ENCODE peak calls at places on chromosome 16, in seven cellular contexts. One of them, this sample, is unnamed.
A peak's percentile ranks its signal among the peaks of the same experiment; 100 is the strongest.

GRCh38 chr16:81730090-81731051 is 48.7 kb upstream of the PLCG2 start:
- DNase-seq in dorsolateral prefrontal cortex: peak; percentile 73
- DNase-seq in astrocyte of the cerebellum: peak; percentile 54
- DNase-seq in cardiac fibroblast: peak; percentile 86
- DNase-seq in hepatocyte: peak; percentile 90
- DNase-seq in A673: peak; percentile 91
- DNase-seq in H9: peak; percentile 100
- DNase-seq in this sample: peak; percentile 96

GRCh38 chr16:64206877-64207276 is 915.0 kb downstream of the CDH11 start:
- DNase-seq in H9: no peak
- DNase-seq in A673: peak; percentile 78
- DNase-seq in hepatocyte: no peak
- DNase-seq in astrocyte of the cerebellum: no peak
- DNase-seq in dorsolateral prefrontal cortex: no peak
- DNase-seq in cardiac fibroblast: peak; percentile 10
- DNase-seq in this sample: peak; percentile 21

GRCh38 chr16:89361756-89362155 is 128.6 kb downstream of the ANKRD11 start:
- DNase-seq in A673: no peak
- DNase-seq in H9: no peak
- DNase-seq in astrocyte of the cerebellum: no peak
- DNase-seq in cardiac fibroblast: no peak
- DNase-seq in dorsolateral prefrontal cortex: no peak
- DNase-seq in hepatocyte: no peak
- DNase-seq in this sample: no peak

GRCh38 chr16:56362057-56362655 is 63.2 kb downstream of the AMFR start:
- DNase-seq in A673: no peak
- DNase-seq in cardiac fibroblast: no peak
- DNase-seq in dorsolateral prefrontal cortex: no peak
- DNase-seq in H9: no peak
- DNase-seq in astrocyte of the cerebellum: no peak
- DNase-seq in hepatocyte: no peak
- DNase-seq in this sample: no peak

GRCh38 chr16:4089251-4089810 is 26.9 kb downstream of the ADCY9 start:
- DNase-seq in hepatocyte: no peak
- DNase-seq in astrocyte of the cerebellum: no peak
- DNase-seq in cardiac fibroblast: no peak
- DNase-seq in H9: no peak
- DNase-seq in A673: no peak
- DNase-seq in dorsolateral prefrontal cortex: no peak
- DNase-seq in this sample: no peak

GRCh38 chr16:4021070-4021779 is 95.0 kb downstream of the ADCY9 start:
- DNase-seq in hepatocyte: peak; percentile 63
- DNase-seq in A673: no peak
- DNase-seq in astrocyte of the cerebellum: no peak
- DNase-seq in dorsolateral prefrontal cortex: no peak
- DNase-seq in cardiac fibroblast: no peak
- DNase-seq in H9: no peak
- DNase-seq in this sample: no peak

GRCh38 chr16:75219838-75220237 is 1.1 kb downstream of the CTRB1 start:
- DNase-seq in hepatocyte: no peak
- DNase-seq in astrocyte of the cerebellum: no peak
- DNase-seq in A673: no peak
- DNase-seq in H9: no peak
- DNase-seq in dorsolateral prefrontal cortex: no peak
- DNase-seq in cardiac fibroblast: no peak
- DNase-seq in this sample: no peak

GRCh38 chr16:19291459-19291858 is 5.9 kb downstream of the CLEC19A start:
- DNase-seq in hepatocyte: peak; percentile 45
- DNase-seq in H9: peak; percentile 57
- DNase-seq in dorsolateral prefrontal cortex: peak; percentile 60
- DNase-seq in astrocyte of the cerebellum: no peak
- DNase-seq in cardiac fibroblast: peak; percentile 2
- DNase-seq in A673: peak; percentile 19
- DNase-seq in this sample: peak; percentile 96

GRCh38 chr16:88078111-88078775 is 127.0 kb downstream of the BANP start:
- DNase-seq in hepatocyte: no peak
- DNase-seq in dorsolateral prefrontal cortex: peak; percentile 44
- DNase-seq in cardiac fibroblast: no peak
- DNase-seq in A673: no peak
- DNase-seq in H9: no peak
- DNase-seq in astrocyte of the cerebellum: no peak
- DNase-seq in this sample: no peak

GRCh38 chr16:56603589-56603988 is 4.8 kb upstream of the MT2A start:
- DNase-seq in A673: peak; percentile 59
- DNase-seq in astrocyte of the cerebellum: no peak
- DNase-seq in hepatocyte: peak; percentile 48
- DNase-seq in cardiac fibroblast: peak; percentile 50
- DNase-seq in dorsolateral prefrontal cortex: peak; percentile 58
- DNase-seq in H9: peak; percentile 74
- DNase-seq in this sample: peak; percentile 54

GRCh38 chr16:88442435-88442810 is 10.7 kb upstream of the ZFPM1 start:
- DNase-seq in H9: no peak
- DNase-seq in hepatocyte: no peak
- DNase-seq in cardiac fibroblast: no peak
- DNase-seq in dorsolateral prefrontal cortex: no peak
- DNase-seq in astrocyte of the cerebellum: no peak
- DNase-seq in A673: no peak
- DNase-seq in this sample: no peak

GRCh38 chr16:12498077-12498476 is 305.6 kb downstream of the CPPED1 start:
- DNase-seq in dorsolateral prefrontal cortex: no peak
- DNase-seq in cardiac fibroblast: no peak
- DNase-seq in hepatocyte: no peak
- DNase-seq in H9: no peak
- DNase-seq in astrocyte of the cerebellum: no peak
- DNase-seq in A673: no peak
- DNase-seq in this sample: no peak

GRCh38 chr16:64910351-64910750 is 211.5 kb downstream of the CDH11 start:
- DNase-seq in H9: peak; percentile 30
- DNase-seq in dorsolateral prefrontal cortex: peak; percentile 33
- DNase-seq in hepatocyte: peak; percentile 46
- DNase-seq in astrocyte of the cerebellum: peak; percentile 22
- DNase-seq in A673: peak; percentile 88
- DNase-seq in cardiac fibroblast: peak; percentile 90
- DNase-seq in this sample: peak; percentile 10

GRCh38 chr16:69611103-69611640 is 45.4 kb downstream of the NFAT5 start:
- DNase-seq in A673: no peak
- DNase-seq in cardiac fibroblast: no peak
- DNase-seq in hepatocyte: no peak
- DNase-seq in dorsolateral prefrontal cortex: no peak
- DNase-seq in astrocyte of the cerebellum: no peak
- DNase-seq in H9: no peak
- DNase-seq in this sample: no peak

GRCh38 chr16:56807011-56807675 is 57.9 kb upstream of the SLC12A3 start:
- DNase-seq in A673: no peak
- DNase-seq in cardiac fibroblast: peak; percentile 47
- DNase-seq in astrocyte of the cerebellum: no peak
- DNase-seq in hepatocyte: no peak
- DNase-seq in dorsolateral prefrontal cortex: no peak
- DNase-seq in H9: no peak
- DNase-seq in this sample: no peak

GRCh38 chr16:73000020-73000906 is 47.7 kb downstream of the ZFHX3 start:
- DNase-seq in H9: no peak
- DNase-seq in astrocyte of the cerebellum: no peak
- DNase-seq in A673: peak; percentile 65
- DNase-seq in dorsolateral prefrontal cortex: peak; percentile 57
- DNase-seq in cardiac fibroblast: peak; percentile 50
- DNase-seq in hepatocyte: no peak
- DNase-seq in this sample: no peak

GRCh38 chr16:81284995-81285600 is 29.7 kb upstream of the GAN start:
- DNase-seq in cardiac fibroblast: no peak
- DNase-seq in H9: no peak
- DNase-seq in astrocyte of the cerebellum: no peak
- DNase-seq in A673: no peak
- DNase-seq in hepatocyte: no peak
- DNase-seq in dorsolateral prefrontal cortex: no peak
- DNase-seq in this sample: no peak

GRCh38 chr16:2955779-2956565 is 8.1 kb upstream of the KREMEN2 start:
- DNase-seq in A673: no peak
- DNase-seq in dorsolateral prefrontal cortex: no peak
- DNase-seq in H9: peak; percentile 50
- DNase-seq in astrocyte of the cerebellum: no peak
- DNase-seq in hepatocyte: no peak
- DNase-seq in cardiac fibroblast: no peak
- DNase-seq in this sample: no peak

GRCh38 chr16:50838165-50838564 is 96.3 kb downstream of the CYLD start:
- DNase-seq in hepatocyte: no peak
- DNase-seq in astrocyte of the cerebellum: no peak
- DNase-seq in cardiac fibroblast: peak; percentile 26
- DNase-seq in H9: peak; percentile 8
- DNase-seq in A673: no peak
- DNase-seq in dorsolateral prefrontal cortex: no peak
- DNase-seq in this sample: no peak

GRCh38 chr16:68645494-68646388 is 631 bp downstream of the CDH3 start:
- DNase-seq in dorsolateral prefrontal cortex: no peak
- DNase-seq in hepatocyte: peak; percentile 70
- DNase-seq in cardiac fibroblast: no peak
- DNase-seq in H9: peak; percentile 79
- DNase-seq in A673: no peak
- DNase-seq in astrocyte of the cerebellum: no peak
- DNase-seq in this sample: peak; percentile 86

DNA sequence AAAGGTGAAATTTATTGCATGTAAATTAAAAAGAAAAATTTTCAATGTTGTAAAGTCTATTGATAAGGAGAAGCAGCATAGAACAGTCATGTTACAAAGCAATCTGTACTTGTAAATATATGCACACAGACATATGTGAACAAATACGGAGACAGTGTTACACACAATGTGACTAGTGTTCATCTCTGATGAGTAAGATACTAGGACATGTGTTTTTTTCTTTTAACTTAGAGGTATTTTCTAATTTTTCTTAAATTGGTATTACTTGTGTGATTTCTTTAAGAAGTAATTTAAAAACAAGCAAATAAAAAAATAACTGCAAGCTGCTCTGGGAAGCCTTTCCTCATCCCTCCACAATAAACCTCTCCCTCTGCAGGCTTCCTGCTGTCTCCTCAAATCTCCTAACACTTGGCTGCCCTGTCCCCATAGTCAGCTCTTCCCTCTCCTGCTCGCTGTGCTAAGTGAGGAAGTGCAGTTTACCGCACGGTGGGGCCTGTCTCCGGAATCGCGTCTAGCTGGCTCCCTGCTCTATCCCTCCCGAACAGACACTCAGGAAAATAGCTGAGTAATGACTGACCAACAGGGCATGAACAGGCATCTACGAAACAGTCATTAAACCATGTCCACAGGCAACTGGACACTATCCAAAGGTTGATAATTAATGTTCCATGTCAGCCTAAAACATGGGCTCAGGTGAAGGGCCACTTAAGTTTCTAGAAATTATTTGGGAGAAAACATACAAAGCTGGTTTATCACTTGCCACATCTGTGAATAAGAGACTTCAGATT is 35.9 kb downstream of the CMTM4 start:
- DNase-seq in astrocyte of the cerebellum: peak; percentile 57
- DNase-seq in H9: no peak
- DNase-seq in A673: peak; percentile 67
- DNase-seq in hepatocyte: peak; percentile 84
- DNase-seq in dorsolateral prefrontal cortex: peak; percentile 60
- DNase-seq in cardiac fibroblast: peak; percentile 89
- DNase-seq in this sample: peak; percentile 75
- TF ChIP-seq CTCF in astrocyte of the cerebellum: peak; percentile 46
- TF ChIP-seq CTCF in H9: no peak
- TF ChIP-seq CTCF in A673: peak; percentile 15
- TF ChIP-seq CTCF in hepatocyte: peak; percentile 33
- TF ChIP-seq CTCF in dorsolateral prefrontal cortex: peak; percentile 22
- TF ChIP-seq CTCF in cardiac fibroblast: peak; percentile 45
- TF ChIP-seq CTCF in this sample: peak; percentile 15

DNA sequence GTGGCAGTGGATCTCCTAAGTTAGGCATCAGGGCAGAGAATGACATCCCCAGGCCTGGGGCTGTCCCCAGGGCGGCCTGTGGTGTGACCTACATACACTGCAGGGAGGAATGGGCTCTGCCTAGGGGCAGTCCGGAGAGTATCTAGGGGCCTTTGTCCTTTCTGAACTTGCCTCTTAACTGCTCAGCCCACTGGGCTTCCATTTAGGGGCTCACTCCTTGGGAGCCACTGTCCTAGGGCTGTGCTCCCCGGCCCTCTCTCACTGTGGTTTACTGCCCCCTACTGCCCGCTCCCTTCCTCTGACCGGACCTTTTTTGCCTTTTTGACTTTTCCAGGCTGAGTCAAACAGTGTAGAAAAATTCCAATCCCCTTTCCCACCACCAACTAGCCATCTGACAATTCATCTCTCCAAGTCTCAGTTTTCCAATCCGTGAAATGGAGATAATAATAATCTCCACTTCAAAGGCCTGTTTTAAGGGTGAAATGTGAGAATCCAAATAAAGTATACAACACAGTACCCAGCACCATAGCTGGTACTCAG is 66.8 kb downstream of the DNAH3 start:
- DNase-seq in cardiac fibroblast: peak; percentile 76
- DNase-seq in hepatocyte: peak; percentile 72
- DNase-seq in dorsolateral prefrontal cortex: peak; percentile 57
- DNase-seq in H9: peak; percentile 81
- DNase-seq in astrocyte of the cerebellum: peak; percentile 12
- DNase-seq in A673: peak; percentile 59
- DNase-seq in this sample: peak; percentile 82
- TF ChIP-seq CTCF in cardiac fibroblast: peak; percentile 86
- TF ChIP-seq CTCF in hepatocyte: peak; percentile 70
- TF ChIP-seq CTCF in dorsolateral prefrontal cortex: peak; percentile 66
- TF ChIP-seq CTCF in H9: peak; percentile 92
- TF ChIP-seq CTCF in astrocyte of the cerebellum: peak; percentile 71
- TF ChIP-seq CTCF in A673: peak; percentile 76
- TF ChIP-seq CTCF in this sample: peak; percentile 93

GRCh38 chr16:27869411-27869810 is 194.1 kb downstream of the GSG1L start:
- DNase-seq in astrocyte of the cerebellum: no peak
- DNase-seq in H9: no peak
- DNase-seq in hepatocyte: no peak
- DNase-seq in cardiac fibroblast: no peak
- DNase-seq in A673: no peak
- DNase-seq in dorsolateral prefrontal cortex: no peak
- DNase-seq in this sample: no peak

GRCh38 chr16:27870116-27870798 is 193.3 kb downstream of the GSG1L start:
- DNase-seq in cardiac fibroblast: no peak
- DNase-seq in dorsolateral prefrontal cortex: no peak
- DNase-seq in H9: no peak
- DNase-seq in A673: no peak
- DNase-seq in astrocyte of the cerebellum: no peak
- DNase-seq in hepatocyte: no peak
- DNase-seq in this sample: no peak

GRCh38 chr16:27863377-27863776 is 200.1 kb downstream of the GSG1L start:
- DNase-seq in cardiac fibroblast: no peak
- DNase-seq in H9: no peak
- DNase-seq in astrocyte of the cerebellum: no peak
- DNase-seq in A673: no peak
- DNase-seq in hepatocyte: no peak
- DNase-seq in dorsolateral prefrontal cortex: no peak
- DNase-seq in this sample: no peak

GRCh38 chr16:27862953-27863352 is 200.6 kb downstream of the GSG1L start:
- DNase-seq in H9: no peak
- DNase-seq in astrocyte of the cerebellum: no peak
- DNase-seq in A673: no peak
- DNase-seq in dorsolateral prefrontal cortex: no peak
- DNase-seq in cardiac fibroblast: no peak
- DNase-seq in hepatocyte: no peak
- DNase-seq in this sample: no peak

GRCh38 chr16:27867122-27868110 is 196.1 kb downstream of the GSG1L start:
- DNase-seq in H9: peak; percentile 93
- DNase-seq in cardiac fibroblast: peak; percentile 74
- DNase-seq in A673: peak; percentile 80
- DNase-seq in astrocyte of the cerebellum: peak; percentile 1
- DNase-seq in hepatocyte: peak; percentile 81
- DNase-seq in dorsolateral prefrontal cortex: peak; percentile 49
- DNase-seq in this sample: peak; percentile 88
- TF ChIP-seq CTCF in H9: peak; percentile 86
- TF ChIP-seq CTCF in cardiac fibroblast: peak; percentile 76
- TF ChIP-seq CTCF in A673: peak; percentile 73
- TF ChIP-seq CTCF in astrocyte of the cerebellum: peak; percentile 43
- TF ChIP-seq CTCF in hepatocyte: peak; percentile 53
- TF ChIP-seq CTCF in dorsolateral prefrontal cortex: peak; percentile 30
- TF ChIP-seq CTCF in this sample: peak; percentile 72

GRCh38 chr16:20774703-20775362 is 11.0 kb downstream of the ACSM3 start:
- DNase-seq in dorsolateral prefrontal cortex: no peak
- DNase-seq in hepatocyte: peak; percentile 71
- DNase-seq in cardiac fibroblast: peak; percentile 63
- DNase-seq in astrocyte of the cerebellum: no peak
- DNase-seq in A673: peak; percentile 71
- DNase-seq in H9: peak; percentile 92
- DNase-seq in this sample: peak; percentile 76
- TF ChIP-seq CTCF in dorsolateral prefrontal cortex: no peak
- TF ChIP-seq CTCF in hepatocyte: peak; percentile 50
- TF ChIP-seq CTCF in cardiac fibroblast: peak; percentile 90
- TF ChIP-seq CTCF in astrocyte of the cerebellum: peak; percentile 75
- TF ChIP-seq CTCF in A673: peak; percentile 88
- TF ChIP-seq CTCF in H9: peak; percentile 91
- TF ChIP-seq CTCF in this sample: peak; percentile 72

This sample was measured in neural progenitor cell.